ENCODE peak calls at places on chromosome 14, in seven cellular contexts. D is erythroblast, A is Peyer's patch, K is GM04503, J is non-pigmented ciliary epithelial cell, U is mucosa of descending colon, Q is natural killer cell. S is an unnamed sample.

GRCh38 chr14:99519931-99520421 is 38.8 kb downstream of the CCNK start:
- DNase-seq in A (no peak), U (peak), D (no peak), J (no peak), K (no peak), Q (no peak), S (no peak)

GRCh38 chr14:22900088-22900799 is 17.2 kb downstream of the REM2 start:
- DNase-seq in J (no peak), D (peak), Q (no peak), U (no peak), K (no peak), A (peak), S (no peak)

GRCh38 chr14:103016071-103016470 is 41.3 kb downstream of the CDC42BPB start:
- DNase-seq in U (peak), A (peak), K (no peak), Q (no peak), D (no peak), J (no peak), S (no peak)

GRCh38 chr14:105913861-105914260 is 387.5 kb downstream of the TMEM121 start:
- DNase-seq in K (no peak), J (no peak), D (no peak), U (no peak), Q (no peak), A (no peak), S (no peak)

GRCh38 chr14:56131865-56132830 is 13.9 kb downstream of the PELI2 start:
- DNase-seq in A (no peak), J (no peak), D (no peak), U (no peak), Q (no peak), K (no peak), S (no peak)

GRCh38 chr14:76219873-76220272 is 68.2 kb downstream of the GPATCH2L start:
- DNase-seq in U (no peak), D (no peak), J (no peak), A (no peak), Q (no peak), K (no peak), S (no peak)

GRCh38 chr14:32576088-32576795 is 247.1 kb downstream of the AKAP6 start:
- DNase-seq in D (peak), Q (no peak), A (peak), U (no peak), K (no peak), J (no peak), S (no peak)

GRCh38 chr14:90773705-90774104 is 42.5 kb downstream of the TTC7B start:
- DNase-seq in J (no peak), A (no peak), U (no peak), Q (no peak), K (no peak), D (no peak), S (no peak)

GRCh38 chr14:35512765-35513164 is 21.2 kb upstream of the INSM2 start:
- DNase-seq in D (no peak), K (no peak), U (no peak), Q (no peak), J (no peak), A (no peak), S (no peak)

S was measured in type B pancreatic cell.